ENCODE peak calls at places on chromosomes 1 and 21, in eight cellular contexts. B, O, Q, T, K, R, D and C are unnamed samples.

GRCh38 chr1:48470506-48470905 is 1.5 kb downstream of the SPATA6 start:
- DNase-seq in Q (no peak), T (no peak), D (no peak), B (no peak), R (no peak), K (peak), O (peak), C (no peak)

GRCh38 chr1:34740161-34740875 is 14.5 kb upstream of the GJB5 start:
- DNase-seq in Q (no peak), O (no peak), R (no peak), B (peak), K (no peak), T (no peak), D (no peak), C (no peak)

GRCh38 chr1:46705408-46705807 is 13.5 kb downstream of the EFCAB14 start:
- DNase-seq in D (no peak), Q (no peak), B (no peak), O (no peak), R (no peak), K (no peak), T (no peak), C (no peak)

GRCh38 chr1:55556378-55556777 is 341.2 kb upstream of the USP24 start:
- DNase-seq in K (no peak), T (no peak), O (no peak), Q (no peak), D (no peak), R (no peak), B (no peak), C (no peak)

GRCh38 chr1:150110066-150110465 is 39.6 kb upstream of the PLEKHO1 start:
- DNase-seq in B (no peak), R (no peak), K (no peak), Q (no peak), T (no peak), D (no peak), O (no peak), C (no peak)

GRCh38 chr21:39348355-39349210 is at the start of gene HMGN1:
- DNase-seq in B (peak), K (peak), D (peak), O (peak), T (peak), R (peak), Q (no peak), C (peak)

GRCh38 chr1:67166196-67166595 is at the start of gene IL23R:
- DNase-seq in Q (no peak), K (no peak), O (no peak), B (no peak), D (no peak), T (peak), R (no peak), C (no peak)

GRCh38 chr1:208557046-208557445 is 312.9 kb upstream of the PLXNA2 start:
- DNase-seq in D (no peak), B (no peak), K (no peak), Q (no peak), R (no peak), O (no peak), T (no peak), C (no peak)

GRCh38 chr21:43333301-43334062 is 93.4 kb downstream of the SIK1 start:
- DNase-seq in Q (peak), B (peak), R (peak), O (no peak), D (no peak), T (no peak), K (no peak), C (peak)